ENCODE peak calls at places on chromosomes 2 and 18, in nine cellular contexts. O is HFFc6; E is DMS153; S is PC-3; B is tibial artery; D is CD4-positive, alpha-beta memory T cell; F is choroid plexus epithelial cell; K is HTR-8/SVneo; W is neural progenitor cell. J is an unnamed sample.

GRCh38 chr18:53918091-53918490 is 306.4 kb downstream of the MBD2 start:
- DNase-seq in O (no peak), E (no peak), S (no peak), B (no peak), D (no peak), F (peak), K (no peak), W (no peak), J (no peak)

GRCh38 chr2:235605306-235605998 is 111.6 kb downstream of the AGAP1 start:
- DNase-seq in O (peak), E (peak), S (no peak), B (peak), D (peak), F (peak), K (no peak), W (peak), J (peak)

GRCh38 chr2:201208563-201209252 is 25.8 kb downstream of the CASP10 start:
- DNase-seq in O (no peak), E (no peak), S (no peak), B (no peak), D (no peak), F (no peak), K (no peak), W (no peak), J (no peak)

GRCh38 chr2:112121682-112122254 is 16.4 kb upstream of the FBLN7 start:
- DNase-seq in O (peak), E (no peak), S (peak), B (no peak), D (peak), F (peak), K (peak), W (peak), J (no peak)

GRCh38 chr2:74887445-74887951 is 53.6 kb downstream of the HK2 start:
- DNase-seq in O (peak), E (no peak), S (peak), B (no peak), D (no peak), F (peak), K (no peak), W (no peak), J (no peak)

GRCh38 chr2:196767101-196767500 is 32.4 kb downstream of the GTF3C3 start:
- DNase-seq in O (no peak), E (no peak), S (no peak), B (no peak), D (no peak), F (no peak), K (no peak), W (no peak), J (no peak)

GRCh38 chr2:96152301-96153165 is 7.3 kb upstream of the DUSP2 start:
- DNase-seq in O (no peak), E (no peak), S (no peak), B (peak), D (no peak), F (no peak), K (no peak), W (peak), J (no peak)

GRCh38 chr2:43133708-43134570 is 92.5 kb downstream of the ZFP36L2 start:
- DNase-seq in O (no peak), E (no peak), S (no peak), B (peak), D (peak), F (no peak), K (no peak), W (no peak), J (no peak)

GRCh38 chr2:152716805-152717241 is 438 bp downstream of the PRPF40A start:
- DNase-seq in O (no peak), E (no peak), S (peak), B (peak), D (no peak), F (peak), K (no peak), W (peak), J (no peak)

GRCh38 chr2:42186945-42187632 is 17.9 kb downstream of the EML4 start:
- DNase-seq in O (no peak), E (no peak), S (no peak), B (no peak), D (no peak), F (no peak), K (no peak), W (no peak), J (no peak)

GRCh38 chr18:78507217-78507616 is 472.4 kb upstream of the SALL3 start:
- DNase-seq in O (no peak), E (no peak), S (no peak), B (no peak), D (no peak), F (no peak), K (no peak), W (no peak), J (no peak)

GRCh38 chr2:120926463-120927165 is 190.9 kb downstream of the GLI2 start:
- DNase-seq in O (peak), E (no peak), S (no peak), B (no peak), D (no peak), F (no peak), K (no peak), W (no peak), J (no peak)

J was measured in mesothelial cell of epicardium.